ENCODE peak calls at places on chromosomes 11 and 22, in ten cellular contexts. W is dermis blood vessel endothelial cell; I is stromal cell of bone marrow; B is activated CD4-positive, CD25-positive, alpha-beta regulatory T cell; K is activated naive CD4-positive, alpha-beta T cell treated with Interleukin-2 at 50 U/mL for 16 hours; H is anterior cingulate cortex; D is HFF-Myc; Z is HT1080; U is stimulated activated CD8-positive, alpha-beta memory T cell treated with anti-CD3 and anti-CD28 coated beads, Interleukin-15, amount 100 ng/mL, for 4 hours; R is HEK293T. S is an unnamed sample.

GRCh38 chr11:1866776-1867175 is 13.9 kb downstream of the LSP1 start:
- DNase-seq in W (no peak), I (no peak), B (no peak), K (no peak), H (no peak), D (no peak), Z (no peak), U (no peak), R (no peak), S (no peak)

GRCh38 chr22:17706451-17706900 is 67.8 kb downstream of the BID start:
- DNase-seq in W (peak), I (peak), B (no peak), K (peak), H (no peak), D (peak), Z (peak), U (peak), R (no peak), S (no peak)

GRCh38 chr11:29119691-29120328 is 897.0 kb downstream of the KCNA4 start:
- DNase-seq in W (peak), I (peak), B (no peak), K (no peak), H (no peak), D (peak), Z (peak), U (no peak), R (peak), S (no peak)

GRCh38 chr11:45655347-45655756 is 10.1 kb downstream of the CHST1 start:
- DNase-seq in W (peak), I (peak), B (peak), K (peak), H (peak), D (peak), Z (peak), U (no peak), R (peak), S (peak)

GRCh38 chr11:66970808-66971442 is 4.2 kb upstream of the C11orf86 start:
- DNase-seq in W (peak), I (peak), B (no peak), K (peak), H (no peak), D (peak), Z (peak), U (no peak), R (no peak), S (no peak)

GRCh38 chr11:77724639-77725038 is 87.0 kb upstream of the CLNS1A start:
- DNase-seq in W (no peak), I (no peak), B (no peak), K (no peak), H (no peak), D (no peak), Z (no peak), U (no peak), R (no peak), S (no peak)

GRCh38 chr11:81658722-81659121 is 1074.9 kb downstream of the FAM181B start:
- DNase-seq in W (no peak), I (no peak), B (no peak), K (no peak), H (no peak), D (no peak), Z (peak), U (no peak), R (peak), S (no peak)

GRCh38 chr22:29784451-29785361 is 17.5 kb downstream of the UQCR10 start:
- DNase-seq in W (no peak), I (peak), B (no peak), K (no peak), H (peak), D (no peak), Z (no peak), U (no peak), R (no peak), S (no peak)

GRCh38 chr11:115552151-115552550 is 47.9 kb upstream of the CADM1 start:
- DNase-seq in W (no peak), I (no peak), B (no peak), K (no peak), H (no peak), D (no peak), Z (no peak), U (no peak), R (no peak), S (no peak)

GRCh38 chr11:111601979-111602864 is at the start of gene SIK2:
- DNase-seq in W (peak), I (peak), B (peak), K (peak), H (peak), D (peak), Z (peak), U (peak), R (peak), S (peak)

GRCh38 chr11:65698205-65698604 is 13.8 kb upstream of the KAT5 start:
- DNase-seq in W (peak), I (no peak), B (no peak), K (no peak), H (no peak), D (no peak), Z (no peak), U (no peak), R (no peak), S (no peak)

GRCh38 chr11:74380746-74381439 is 17.3 kb downstream of the PGM2L1 start:
- DNase-seq in W (no peak), I (no peak), B (no peak), K (no peak), H (no peak), D (no peak), Z (no peak), U (no peak), R (no peak), S (no peak)

GRCh38 chr11:36460220-36460619 is 49.9 kb downstream of the TRAF6 start:
- DNase-seq in W (no peak), I (no peak), B (no peak), K (no peak), H (no peak), D (no peak), Z (no peak), U (no peak), R (no peak), S (no peak)

GRCh38 chr11:8839957-8840945 is 70.7 kb upstream of the AKIP1 start:
- DNase-seq in W (peak), I (no peak), B (no peak), K (peak), H (no peak), D (no peak), Z (peak), U (no peak), R (no peak), S (no peak)

GRCh38 chr11:121473064-121473777 is 20.5 kb upstream of the SORL1-AS1 start:
- DNase-seq in W (no peak), I (peak), B (no peak), K (no peak), H (peak), D (no peak), Z (no peak), U (no peak), R (no peak), S (no peak)

GRCh38 chr11:47980093-47980906 is at the start of gene PTPRJ:
- DNase-seq in W (peak), I (no peak), B (peak), K (peak), H (peak), D (no peak), Z (peak), U (peak), R (peak), S (no peak)

GRCh38 chr11:99683933-99684332 is 663.2 kb downstream of the CNTN5 start:
- DNase-seq in W (no peak), I (no peak), B (no peak), K (no peak), H (no peak), D (no peak), Z (no peak), U (no peak), R (no peak), S (no peak)

GRCh38 chr11:1935156-1936071 is 11.7 kb upstream of the MRPL23 start:
- DNase-seq in W (no peak), I (no peak), B (no peak), K (no peak), H (no peak), D (no peak), Z (no peak), U (no peak), R (no peak), S (no peak)

S was measured in cerebellar nuclear complex.